ENCODE peak calls at places on chromosomes 6 and 20, in four cellular contexts. V is RCC 7860, I is M059J, E is fibroblast of the aortic adventitia. G is an unnamed sample.
A peak's percentile ranks its signal among the peaks of the same experiment; 100 is the strongest.

GRCh38 chr6:69487688-69488087 is 309.1 kb downstream of the LMBRD1 start:
- DNase-seq in V (peak; percentile 29), I (no peak), E (no peak), G (no peak)

GRCh38 chr20:32296412-32296811 is 19.0 kb downstream of the KIF3B start:
- DNase-seq in V (no peak), I (no peak), E (peak; percentile 69), G (no peak)

GRCh38 chr20:47784599-47785320 is 521 bp downstream of the SULF2 start:
- DNase-seq in V (no peak), I (peak; percentile 78), E (peak; percentile 45), G (no peak)

GRCh38 chr20:32891926-32892660 is 33.4 kb downstream of the EFCAB8 start:
- DNase-seq in V (no peak), I (no peak), E (no peak), G (no peak)

GRCh38 chr20:1761116-1761515 is 103.5 kb upstream of the SIRPG start:
- DNase-seq in V (peak; percentile 43), I (peak; percentile 91), E (peak; percentile 86), G (no peak)

GRCh38 chr6:142728367-142728766 is 216.6 kb downstream of the HIVEP2 start:
- DNase-seq in V (no peak), I (no peak), E (no peak), G (no peak)

GRCh38 chr6:20302702-20303251 is 90.5 kb upstream of the MBOAT1 start:
- DNase-seq in V (peak; percentile 43), I (peak; percentile 65), E (no peak), G (no peak)

GRCh38 chr20:61803416-61803902 is 262.2 kb downstream of the TAF4 start:
- DNase-seq in V (no peak), I (no peak), E (no peak), G (no peak)

GRCh38 chr6:13012977-13013680 is 296.6 kb downstream of the PHACTR1 start:
- DNase-seq in V (no peak), I (peak; percentile 9), E (no peak), G (no peak)

GRCh38 chr6:155524249-155524651 is 68.6 kb upstream of the NOX3 start:
- DNase-seq in V (peak; percentile 28), I (peak; percentile 86), E (peak; percentile 77), G (no peak)

GRCh38 chr20:45890077-45890996 is 671 bp downstream of the NEURL2 start:
- DNase-seq in V (no peak), I (peak; percentile 53), E (peak; percentile 78), G (peak; percentile 79)

GRCh38 chr6:106546322-106547052 is 82.8 kb downstream of the RTN4IP1 start:
- DNase-seq in V (peak; percentile 68), I (peak; percentile 91), E (peak; percentile 90), G (peak; percentile 73)

GRCh38 chr6:108689279-108690161 is 128.8 kb downstream of the FOXO3 start:
- DNase-seq in V (peak; percentile 91), I (peak; percentile 100), E (peak; percentile 88), G (peak; percentile 94)

GRCh38 chr6:5082487-5083306 is 2.4 kb upstream of the PPP1R3G start:
- DNase-seq in V (peak; percentile 85), I (peak; percentile 99), E (peak; percentile 78), G (peak; percentile 66)

GRCh38 chr20:49846206-49846807 is 33.7 kb downstream of the SLC9A8 start:
- DNase-seq in V (peak; percentile 55), I (peak; percentile 74), E (peak; percentile 74), G (no peak)

GRCh38 chr6:14917101-14917500 is 328.8 kb upstream of the JARID2 start:
- DNase-seq in V (no peak), I (peak; percentile 65), E (no peak), G (no peak)

GRCh38 chr6:20802596-20802995 is 268.3 kb downstream of the CDKAL1 start:
- DNase-seq in V (no peak), I (no peak), E (no peak), G (no peak)

GRCh38 chr6:144360401-144360800 is 75.3 kb downstream of the UTRN start:
- DNase-seq in V (no peak), I (peak; percentile 94), E (no peak), G (no peak)

GRCh38 chr6:153312633-153313032 is 181.6 kb upstream of the RGS17 start:
- DNase-seq in V (peak; percentile 26), I (peak; percentile 61), E (peak; percentile 22), G (peak; percentile 43)

GRCh38 chr6:31007694-31008093 is 2.6 kb upstream of the MUC22 start:
- DNase-seq in V (peak; percentile 94), I (peak; percentile 99), E (peak; percentile 47), G (peak; percentile 5)

GRCh38 chr6:116528800-116529199 is 16.7 kb downstream of the TRAPPC3L start:
- DNase-seq in V (no peak), I (peak; percentile 41), E (peak; percentile 60), G (no peak)

GRCh38 chr20:19176483-19176882 is 36.0 kb upstream of the SLC24A3 start:
- DNase-seq in V (no peak), I (no peak), E (no peak), G (no peak)

GRCh38 chr6:137350857-137351256 is 131.7 kb upstream of the IFNGR1 start:
- DNase-seq in V (no peak), I (no peak), E (no peak), G (no peak)

GRCh38 chr6:15308445-15309213 is 62.8 kb downstream of the JARID2 start:
- DNase-seq in V (peak; percentile 46), I (peak; percentile 81), E (peak; percentile 59), G (no peak)

GRCh38 chr20:33675127-33675954 is 1.1 kb upstream of the NECAB3 start:
- DNase-seq in V (no peak), I (no peak), E (peak; percentile 28), G (no peak)

GRCh38 chr20:3436864-3437574 is 29.6 kb upstream of the DNAAF9 start:
- DNase-seq in V (no peak), I (no peak), E (no peak), G (no peak)

GRCh38 chr6:39209360-39209811 is 19.9 kb downstream of the KCNK5 start:
- DNase-seq in V (no peak), I (no peak), E (no peak), G (no peak)